ENCODE peak calls at places on chromosome 22, in seven cellular contexts. L is Calu3, U is 8988T, E is SJSA1, N is stomach, B is LoVo, H is AG09319. O is an unnamed sample.

GRCh38 chr22:45328822-45329535 is 19.2 kb downstream of the FAM118A start:
- DNase-seq in L (no peak), U (no peak), E (no peak), N (no peak), B (no peak), H (no peak), O (no peak)

GRCh38 chr22:20062043-20062765 is 17.8 kb upstream of the DGCR8 start:
- DNase-seq in L (no peak), U (no peak), E (no peak), N (no peak), B (no peak), H (no peak), O (no peak)

GRCh38 chr22:44160416-44160815 is 20.3 kb upstream of the PARVG start:
- DNase-seq in L (no peak), U (no peak), E (no peak), N (no peak), B (no peak), H (no peak), O (no peak)

GRCh38 chr22:29988719-29989118 is 91.5 kb upstream of the HORMAD2 start:
- DNase-seq in L (no peak), U (no peak), E (no peak), N (no peak), B (no peak), H (no peak), O (no peak)

GRCh38 chr22:25008666-25009065 is 56.1 kb downstream of the KIAA1671 start:
- DNase-seq in L (no peak), U (no peak), E (no peak), N (no peak), B (no peak), H (no peak), O (no peak)

GRCh38 chr22:41543854-41544670 is at the start of gene POLR3H:
- DNase-seq in L (peak; percentile 98), U (peak; percentile 78), E (peak; percentile 98), N (peak; percentile 99), B (peak; percentile 98), H (peak; percentile 94), O (peak; percentile 99)

GRCh38 chr22:37302617-37303555 is 20.6 kb downstream of the CYTH4 start:
- DNase-seq in L (no peak), U (no peak), E (no peak), N (no peak), B (no peak), H (no peak), O (no peak)

GRCh38 chr22:21612858-21613257 is 17.0 kb downstream of the YDJC start:
- DNase-seq in L (no peak), U (no peak), E (no peak), N (peak; percentile 51), B (no peak), H (no peak), O (no peak)

GRCh38 chr22:36659762-36660509 is 43.6 kb downstream of the CACNG2 start:
- DNase-seq in L (peak; percentile 96), U (peak; percentile 68), E (peak; percentile 98), N (peak; percentile 88), B (peak; percentile 91), H (peak; percentile 69), O (peak; percentile 91)

GRCh38 chr22:19271856-19272535 is 19.5 kb downstream of the CLTCL1 start:
- DNase-seq in L (no peak), U (no peak), E (peak; percentile 88), N (no peak), B (peak; percentile 55), H (no peak), O (no peak)

GRCh38 chr22:35959121-35959800 is 69.4 kb downstream of the RBFOX2 start:
- DNase-seq in L (no peak), U (no peak), E (no peak), N (no peak), B (no peak), H (no peak), O (no peak)

GRCh38 chr22:32700186-32700882 is 101.2 kb upstream of the TIMP3 start:
- DNase-seq in L (no peak), U (no peak), E (peak; percentile 67), N (no peak), B (no peak), H (peak; percentile 32), O (no peak)

GRCh38 chr22:46093796-46094195 is 56.5 kb upstream of the PPARA start:
- DNase-seq in L (no peak), U (no peak), E (no peak), N (no peak), B (no peak), H (no peak), O (no peak)

GRCh38 chr22:45802074-45802473 is 130.4 kb downstream of the ATXN10 start:
- DNase-seq in L (no peak), U (no peak), E (no peak), N (no peak), B (no peak), H (no peak), O (no peak)

GRCh38 chr22:29152381-29153138 is 53.1 kb upstream of the EMID1 start:
- DNase-seq in L (no peak), U (no peak), E (no peak), N (peak; percentile 25), B (no peak), H (no peak), O (peak; percentile 31)

GRCh38 chr22:37674951-37675929 is at the start of gene LGALS1:
- DNase-seq in L (peak; percentile 92), U (peak; percentile 52), E (peak; percentile 99), N (peak; percentile 94), B (peak; percentile 69), H (peak; percentile 98), O (peak; percentile 90)

GRCh38 chr22:49964136-49964492 is 3.5 kb downstream of the PIM3 start:
- DNase-seq in L (no peak), U (peak; percentile 18), E (no peak), N (peak; percentile 26), B (no peak), H (no peak), O (peak; percentile 35)

GRCh38 chr22:46815896-46816721 is 53.7 kb downstream of the TBC1D22A start:
- DNase-seq in L (peak; percentile 27), U (no peak), E (peak; percentile 68), N (no peak), B (no peak), H (no peak), O (no peak)

GRCh38 chr22:29816128-29816527 is 21.9 kb downstream of the ASCC2 start:
- DNase-seq in L (no peak), U (no peak), E (no peak), N (no peak), B (no peak), H (no peak), O (no peak)

GRCh38 chr22:32237021-32237420 is 18.1 kb downstream of the SLC5A4 start:
- DNase-seq in L (no peak), U (no peak), E (no peak), N (no peak), B (no peak), H (no peak), O (no peak)

GRCh38 chr22:45628508-45628907 is 43.1 kb upstream of the ATXN10 start:
- DNase-seq in L (no peak), U (no peak), E (no peak), N (no peak), B (no peak), H (no peak), O (no peak)

GRCh38 chr22:49209452-49210195 is 618.0 kb downstream of the BRD1 start:
- DNase-seq in L (no peak), U (no peak), E (no peak), N (peak; percentile 20), B (no peak), H (no peak), O (peak; percentile 25)

GRCh38 chr22:26707090-26707489 is 49.7 kb downstream of the MIAT start:
- DNase-seq in L (no peak), U (no peak), E (no peak), N (no peak), B (no peak), H (no peak), O (no peak)

GRCh38 chr22:45932066-45932465 is 44.9 kb downstream of the WNT7B start:
- DNase-seq in L (no peak), U (no peak), E (peak; percentile 26), N (no peak), B (no peak), H (no peak), O (no peak)

GRCh38 chr22:45336971-45337431 is 27.3 kb downstream of the FAM118A start:
- DNase-seq in L (no peak), U (no peak), E (no peak), N (peak; percentile 84), B (no peak), H (no peak), O (peak; percentile 43)

GRCh38 chr22:24727218-24727851 is 47.2 kb downstream of the PIWIL3 start:
- DNase-seq in L (peak; percentile 72), U (no peak), E (peak; percentile 85), N (peak; percentile 48), B (peak; percentile 88), H (peak; percentile 27), O (no peak)

O was measured in dorsolateral prefrontal cortex.